ENCODE peak calls at places on chromosomes 13 and 19, in seven cellular contexts. One of them, this sample, is unnamed.

GRCh38 chr13:110913911-110914292 is 967 bp downstream of the ANKRD10 start:
- DNase-seq in non-pigmented ciliary epithelial cell: no peak
- DNase-seq in hepatocyte: no peak
- DNase-seq in progenitor cell of endocrine pancreas: no peak
- DNase-seq in hypothalamus: no peak
- DNase-seq in omental fat pad: no peak
- DNase-seq in IMR-90: no peak
- DNase-seq in this sample: no peak

GRCh38 chr19:58554494-58555368 is at the start of gene CHMP2A:
- DNase-seq in omental fat pad: peak
- DNase-seq in non-pigmented ciliary epithelial cell: peak
- DNase-seq in IMR-90: peak
- DNase-seq in hypothalamus: no peak
- DNase-seq in hepatocyte: peak
- DNase-seq in progenitor cell of endocrine pancreas: peak
- DNase-seq in this sample: peak

GRCh38 chr13:51626749-51627148 is 42.5 kb downstream of the WDFY2 start:
- DNase-seq in non-pigmented ciliary epithelial cell: no peak
- DNase-seq in omental fat pad: no peak
- DNase-seq in progenitor cell of endocrine pancreas: no peak
- DNase-seq in hypothalamus: no peak
- DNase-seq in hepatocyte: no peak
- DNase-seq in IMR-90: no peak
- DNase-seq in this sample: no peak

GRCh38 chr19:18506101-18506534 is 15.8 kb downstream of the ELL start:
- DNase-seq in progenitor cell of endocrine pancreas: no peak
- DNase-seq in IMR-90: no peak
- DNase-seq in hypothalamus: no peak
- DNase-seq in omental fat pad: no peak
- DNase-seq in non-pigmented ciliary epithelial cell: no peak
- DNase-seq in hepatocyte: no peak
- DNase-seq in this sample: no peak

GRCh38 chr13:55229906-55230569 is 1910.7 kb upstream of the PRR20A start:
- DNase-seq in omental fat pad: no peak
- DNase-seq in hypothalamus: no peak
- DNase-seq in non-pigmented ciliary epithelial cell: no peak
- DNase-seq in hepatocyte: no peak
- DNase-seq in IMR-90: no peak
- DNase-seq in progenitor cell of endocrine pancreas: no peak
- DNase-seq in this sample: no peak

GRCh38 chr19:8609210-8610040 is 1.1 kb downstream of the ADAMTS10 start:
- DNase-seq in progenitor cell of endocrine pancreas: peak
- DNase-seq in omental fat pad: peak
- DNase-seq in IMR-90: peak
- DNase-seq in non-pigmented ciliary epithelial cell: no peak
- DNase-seq in hepatocyte: peak
- DNase-seq in hypothalamus: peak
- DNase-seq in this sample: peak

GRCh38 chr19:32416749-32417469 is 11.3 kb downstream of the DPY19L3 start:
- DNase-seq in progenitor cell of endocrine pancreas: no peak
- DNase-seq in hepatocyte: no peak
- DNase-seq in non-pigmented ciliary epithelial cell: no peak
- DNase-seq in IMR-90: peak
- DNase-seq in omental fat pad: no peak
- DNase-seq in hypothalamus: peak
- DNase-seq in this sample: no peak

GRCh38 chr19:41616785-41617621 is 9.9 kb downstream of the CEACAM4 start:
- DNase-seq in hepatocyte: peak
- DNase-seq in progenitor cell of endocrine pancreas: no peak
- DNase-seq in omental fat pad: no peak
- DNase-seq in non-pigmented ciliary epithelial cell: no peak
- DNase-seq in hypothalamus: no peak
- DNase-seq in IMR-90: peak
- DNase-seq in this sample: peak

GRCh38 chr13:39959497-39959896 is 304.0 kb downstream of the COG6 start:
- DNase-seq in non-pigmented ciliary epithelial cell: no peak
- DNase-seq in hepatocyte: no peak
- DNase-seq in progenitor cell of endocrine pancreas: no peak
- DNase-seq in hypothalamus: no peak
- DNase-seq in IMR-90: no peak
- DNase-seq in omental fat pad: no peak
- DNase-seq in this sample: no peak

GRCh38 chr13:41842029-41842428 is 118.9 kb downstream of the VWA8 start:
- DNase-seq in non-pigmented ciliary epithelial cell: no peak
- DNase-seq in hepatocyte: peak
- DNase-seq in IMR-90: peak
- DNase-seq in hypothalamus: no peak
- DNase-seq in progenitor cell of endocrine pancreas: no peak
- DNase-seq in omental fat pad: no peak
- DNase-seq in this sample: peak

GRCh38 chr13:30153871-30154426 is 153.4 kb downstream of the KATNAL1 start:
- DNase-seq in IMR-90: peak
- DNase-seq in progenitor cell of endocrine pancreas: no peak
- DNase-seq in hepatocyte: peak
- DNase-seq in hypothalamus: no peak
- DNase-seq in omental fat pad: no peak
- DNase-seq in non-pigmented ciliary epithelial cell: no peak
- DNase-seq in this sample: no peak

GRCh38 chr13:48078251-48078656 is 16.6 kb downstream of the MED4 start:
- DNase-seq in hepatocyte: no peak
- DNase-seq in hypothalamus: no peak
- DNase-seq in IMR-90: no peak
- DNase-seq in progenitor cell of endocrine pancreas: no peak
- DNase-seq in non-pigmented ciliary epithelial cell: no peak
- DNase-seq in omental fat pad: no peak
- DNase-seq in this sample: peak

This sample was measured in KBM-7.